ENCODE peak calls at places on chromosomes 1 and 21, in six cellular contexts. Z is ovary, L is adrenal gland, T is breast epithelium, E is spleen, B is sigmoid colon. N is an unnamed sample. For H3K4me1, the result is how much of the 10 kb centered on the place peaks cover.

GRCh38 chr21:34669149-34669879 is 520 bp downstream of the CLIC6 start:
- DNase-seq in L (no peak), E (no peak), T (no peak), Z (peak), B (no peak), N (peak)

GRCh38 chr1:220300442-220301121 is 28.3 kb upstream of the RAB3GAP2 start:
- DNase-seq in Z (peak), B (peak), L (peak), E (no peak), T (peak), N (peak)

GRCh38 chr1:9703165-9703509 is 51.6 kb downstream of the PIK3CD start:
- DNase-seq in Z (no peak), B (no peak), T (no peak), L (no peak), E (no peak), N (no peak)

GRCh38 chr21:27017251-27017650 is 50.4 kb upstream of the ADAMTS5 start:
- DNase-seq in T (no peak), L (no peak), Z (no peak), B (no peak), E (no peak), N (no peak)

GRCh38 chr1:84379128-84379527 is 19.2 kb upstream of the DNASE2B start:
- DNase-seq in E (no peak), Z (no peak), B (no peak), L (no peak), T (no peak), N (no peak)

GRCh38 chr1:117210831-117211261 is at the start of gene VTCN1:
- DNase-seq in B (no peak), Z (no peak), E (no peak), T (peak), L (no peak), N (peak)

GRCh38 chr1:199909137-199909536 is 118.4 kb upstream of the NR5A2 start:
- DNase-seq in T (no peak), Z (no peak), E (no peak), L (no peak), B (no peak), N (no peak)

GRCh38 chr1:221543529-221544120 is 198.3 kb downstream of the DUSP10 start:
- DNase-seq in B (no peak), E (no peak), Z (no peak), L (no peak), T (no peak), N (no peak)

GRCh38 chr21:41321908-41322495 is 5.4 kb downstream of the FAM3B start:
- DNase-seq in E (no peak), L (no peak), B (no peak), T (no peak), Z (no peak), N (peak)

GRCh38 chr1:230728710-230729392 is 14.9 kb upstream of the AGT start:
- DNase-seq in E (no peak), B (no peak), Z (no peak), L (peak), T (no peak), N (peak)

GRCh38 chr1:24110642-24111263 is 1.2 kb downstream of the MYOM3 start:
- DNase-seq in Z (no peak), B (no peak), E (no peak), L (no peak), T (no peak), N (no peak)

GRCh38 chr1:207963429-207964194 is 52.7 kb upstream of the CD34 start:
- DNase-seq in Z (peak), B (peak), T (peak), E (peak), L (peak), N (peak)

GRCh38 chr1:41810446-41810845 is 108.3 kb downstream of the HIVEP3 start:
- DNase-seq in B (no peak), E (no peak), T (no peak), Z (peak), L (no peak), N (no peak)

GRCh38 chr1:228088586-228089498 is 6.3 kb downstream of the ARF1 start:
- DNase-seq in Z (peak), T (peak), B (peak), E (peak), L (peak), N (peak)

GRCh38 chr1:228090613-228091081 is 8.1 kb downstream of the ARF1 start:
- DNase-seq in B (peak), T (no peak), Z (peak), L (peak), E (peak), N (peak)

GRCh38 chr1:228091084-228091483 is 8.6 kb downstream of the ARF1 start:
- DNase-seq in T (no peak), B (no peak), L (no peak), Z (no peak), E (peak), N (no peak)

GRCh38 chr1:228087771-228088251 is 5.3 kb downstream of the ARF1 start:
- DNase-seq in B (peak), Z (peak), E (peak), L (no peak), T (peak), N (no peak)

GRCh38 chr1:228089520-228090380 is 7.2 kb downstream of the ARF1 start:
- DNase-seq in E (peak), Z (peak), L (peak), T (no peak), B (peak), N (peak)
- H3K4me1 ChIP-seq in E (half or more), Z (under half), L (half or more), T (under half), B (half or more), N (half or more)

GRCh38 chr1:245332513-245332912 is 177.7 kb downstream of the KIF26B start:
- DNase-seq in B (no peak), Z (no peak), E (no peak), T (no peak), L (no peak), N (no peak)
- TF ChIP-seq POLR2A in B (no peak), Z (no peak), E (no peak), T (no peak), L (no peak), N (no peak)

GRCh38 chr21:45981641-45982255 is at the start of gene COL6A1:
- DNase-seq in Z (peak), L (peak), E (peak), B (peak), T (peak), N (peak)
- H3K4me3 ChIP-seq in Z (peak), L (peak), E (peak), B (peak), T (peak), N (peak)

GRCh38 chr1:19193004-19193403 is 17.1 kb downstream of the UBR4 start:
- DNase-seq in Z (no peak), E (no peak), T (no peak), L (no peak), B (no peak), N (no peak)
- H3K4me1 ChIP-seq in Z (under half), E (under half), T (under half), L (under half), B (under half), N (under half)

GRCh38 chr1:248839168-248839555 is 1.1 kb downstream of the ZNF672 start:
- DNase-seq in Z (no peak), T (no peak), L (no peak), E (peak), B (no peak), N (no peak)

GRCh38 chr1:248837045-248837793 is 805 bp upstream of the ZNF672 start:
- DNase-seq in B (no peak), T (no peak), Z (no peak), E (no peak), L (peak), N (peak)

GRCh38 chr1:248837794-248838356 is at the start of gene ZNF672:
- DNase-seq in B (peak), L (peak), E (peak), T (peak), Z (peak), N (peak)

GRCh38 chr1:248840946-248841345 is 2.9 kb downstream of the ZNF672 start:
- DNase-seq in L (no peak), Z (no peak), T (no peak), E (no peak), B (no peak), N (no peak)

GRCh38 chr1:248838357-248839167 is 538 bp downstream of the ZNF672 start:
- DNase-seq in L (peak), E (peak), T (peak), Z (peak), B (peak), N (peak)
- TF ChIP-seq POLR2A in L (peak), E (peak), T (peak), Z (peak), B (peak), N (no peak)

DNA sequence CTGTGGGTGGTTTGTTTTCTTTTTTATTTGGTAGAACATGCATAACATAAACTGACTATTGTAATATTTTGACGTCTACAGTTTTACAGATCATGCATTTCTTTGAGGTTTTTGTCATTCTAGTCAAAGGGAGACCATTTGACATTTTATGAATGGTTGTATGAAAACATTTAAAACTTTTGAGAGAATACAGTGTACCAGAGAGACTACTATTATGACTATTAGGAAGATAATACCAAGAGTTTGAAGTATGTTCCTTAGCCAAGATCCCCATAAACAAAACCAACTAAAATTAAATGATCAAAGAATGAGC is 37.3 kb upstream of the RHOU start:
- DNase-seq in L (no peak), B (no peak), T (no peak), Z (no peak), E (no peak), N (no peak)
- H3K4me3 ChIP-seq in L (no peak), B (no peak), T (no peak), Z (no peak), E (no peak), N (no peak)

GRCh38 chr1:225446298-225446941 is 18.6 kb upstream of the LBR start:
- DNase-seq in E (no peak), Z (no peak), B (peak), T (no peak), L (peak), N (no peak)

GRCh38 chr1:225447649-225448048 is 19.8 kb upstream of the LBR start:
- DNase-seq in L (peak), B (peak), Z (peak), T (no peak), E (no peak), N (no peak)

GRCh38 chr1:225448146-225448805 is 20.4 kb upstream of the LBR start:
- DNase-seq in Z (no peak), B (peak), L (no peak), T (no peak), E (no peak), N (no peak)

GRCh38 chr1:225445644-225446297 is 17.9 kb upstream of the LBR start:
- DNase-seq in E (no peak), B (peak), T (no peak), L (peak), Z (no peak), N (no peak)

DNA sequence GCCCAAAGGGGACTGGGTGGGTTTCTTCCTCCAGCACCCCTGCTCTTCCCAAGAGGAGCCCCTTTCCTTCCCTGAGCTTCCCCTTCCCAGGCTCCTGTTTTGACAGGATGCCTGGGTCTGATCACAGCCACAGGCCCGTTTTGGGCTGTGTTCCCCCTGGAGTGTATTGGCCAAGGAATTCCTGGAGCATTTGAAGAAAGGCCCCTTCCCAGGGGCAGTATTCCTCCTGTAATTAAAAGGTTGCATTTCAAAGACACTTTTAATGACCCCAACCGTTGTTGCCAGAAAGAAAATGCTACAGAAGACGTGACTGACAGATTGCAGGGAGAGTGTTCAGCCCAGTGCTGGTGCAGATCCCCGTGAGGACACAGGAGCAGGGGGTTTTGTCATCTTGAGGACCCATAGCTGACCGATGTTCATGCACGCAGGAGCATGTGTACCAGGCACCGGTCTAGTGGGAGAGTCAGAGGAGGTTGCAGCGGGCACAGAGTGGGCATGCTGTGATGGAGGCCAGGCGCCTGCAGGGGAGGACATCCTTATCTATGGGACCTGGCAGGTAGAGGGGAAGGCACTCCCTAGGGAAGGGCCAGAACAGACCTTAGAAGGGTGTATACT is 19.3 kb upstream of the LBR start:
- DNase-seq in Z (no peak), B (no peak), T (no peak), L (no peak), E (no peak), N (no peak)
- H3K4me1 ChIP-seq in Z (under half), B (half or more), T (under half), L (under half), E (half or more), N (half or more)

DNA sequence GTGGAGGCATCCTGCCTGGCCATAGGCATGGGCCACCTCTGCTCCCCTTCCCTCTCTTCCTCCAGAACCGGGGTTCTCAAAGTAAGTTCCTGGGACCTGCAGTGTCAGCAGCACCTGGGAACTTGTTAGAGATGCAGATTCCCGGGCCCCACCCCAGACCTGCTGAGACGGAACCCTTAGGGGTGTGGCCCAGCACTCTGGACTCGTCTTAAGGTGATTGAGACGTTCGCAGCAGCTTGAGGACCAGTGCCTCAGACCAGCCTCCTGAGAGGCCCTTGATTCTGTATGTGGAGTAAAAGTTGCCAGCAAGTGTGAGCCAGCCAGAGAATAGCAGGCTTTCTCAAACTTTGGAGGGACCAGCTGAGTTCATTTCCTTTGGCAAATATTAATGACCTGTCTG is 14.2 kb downstream of the COQ8A start:
- DNase-seq in B (no peak), L (peak), E (no peak), Z (no peak), T (no peak), N (no peak)
- TF ChIP-seq POLR2A in B (no peak), L (no peak), E (no peak), Z (no peak), T (no peak), N (no peak)

GRCh38 chr1:27044613-27045091 is 32.0 kb upstream of the TENT5B start:
- DNase-seq in E (peak), L (peak), Z (peak), T (peak), B (peak), N (peak)
- H3K4me3 ChIP-seq in E (no peak), L (no peak), Z (no peak), T (no peak), B (peak), N (no peak)

N was measured in stomach.